ENCODE peak calls at places on chromosomes 4 and X, in seven cellular contexts. A is endothelial cell of umbilical vein, N is epithelial cell of esophagus, V is A549, Y is choroid plexus epithelial cell, R is right lobe of liver, S is tibial artery. J is an unnamed sample.

GRCh38 chr4:8311096-8312068 is 41.8 kb downstream of the HTRA3 start:
- DNase-seq in A (no peak), N (no peak), V (no peak), Y (no peak), R (peak; percentile 24), S (peak; percentile 54), J (no peak)

GRCh38 chrX:72245461-72246089 is 6.7 kb upstream of the ERCC6L start:
- DNase-seq in A (peak; percentile 48), N (peak; percentile 55), V (peak; percentile 74), Y (peak; percentile 69), R (no peak), S (no peak), J (no peak)

GRCh38 chrX:119654112-119654531 is 38.8 kb downstream of the SEPTIN6 start:
- DNase-seq in A (no peak), N (peak; percentile 10), V (no peak), Y (peak; percentile 89), R (no peak), S (no peak), J (peak; percentile 86)

GRCh38 chrX:8897259-8897658 is 96.1 kb upstream of the FAM9A start:
- DNase-seq in A (no peak), N (peak; percentile 10), V (no peak), Y (no peak), R (no peak), S (no peak), J (no peak)

GRCh38 chr4:154010377-154010776 is 221.5 kb upstream of the SFRP2 start:
- DNase-seq in A (no peak), N (no peak), V (no peak), Y (no peak), R (no peak), S (no peak), J (peak; percentile 66)

GRCh38 chrX:39840141-39841126 is 257.3 kb downstream of the BCOR start:
- DNase-seq in A (no peak), N (no peak), V (no peak), Y (no peak), R (no peak), S (peak; percentile 87), J (no peak)

GRCh38 chr4:152640058-152640921 is 39.5 kb downstream of the TMEM154 start:
- DNase-seq in A (peak; percentile 30), N (peak; percentile 24), V (peak; percentile 25), Y (peak; percentile 47), R (no peak), S (no peak), J (no peak)

GRCh38 chrX:40171513-40172168 is 73.9 kb upstream of the BCOR start:
- DNase-seq in A (peak; percentile 25), N (peak; percentile 27), V (no peak), Y (peak; percentile 44), R (peak; percentile 58), S (no peak), J (no peak)

GRCh38 chr4:8861576-8862279 is 9.9 kb downstream of the HMX1 start:
- DNase-seq in A (no peak), N (no peak), V (no peak), Y (no peak), R (no peak), S (no peak), J (no peak)

GRCh38 chr4:73608677-73609594 is 11.3 kb downstream of the RASSF6 start:
- DNase-seq in A (peak; percentile 55), N (peak; percentile 69), V (no peak), Y (peak; percentile 72), R (no peak), S (no peak), J (peak; percentile 61)

GRCh38 chrX:120791013-120791643 is 84.5 kb downstream of the CT47B1 start:
- DNase-seq in A (peak; percentile 70), N (peak; percentile 47), V (no peak), Y (peak; percentile 64), R (no peak), S (peak; percentile 74), J (peak; percentile 67)

GRCh38 chr4:82524570-82525152 is 37.1 kb downstream of the TMEM150C start:
- DNase-seq in A (no peak), N (peak; percentile 53), V (no peak), Y (no peak), R (no peak), S (no peak), J (no peak)

GRCh38 chr4:10691651-10692050 is 7.1 kb upstream of the CLNK start:
- DNase-seq in A (no peak), N (no peak), V (no peak), Y (no peak), R (no peak), S (no peak), J (no peak)

GRCh38 chrX:111445485-111445884 is 33.5 kb upstream of the DCX start:
- DNase-seq in A (peak; percentile 1), N (peak; percentile 45), V (peak; percentile 5), Y (peak; percentile 55), R (no peak), S (no peak), J (no peak)

GRCh38 chr4:10879411-10880110 is 195.0 kb upstream of the CLNK start:
- DNase-seq in A (no peak), N (peak; percentile 63), V (no peak), Y (peak; percentile 9), R (no peak), S (no peak), J (peak; percentile 20)

GRCh38 chrX:1576201-1577101 is 15.0 kb upstream of the AKAP17A start:
- DNase-seq in A (no peak), N (no peak), V (no peak), Y (no peak), R (no peak), S (no peak), J (no peak)

GRCh38 chr4:146095091-146095690 is 80.3 kb upstream of the LSM6 start:
- DNase-seq in A (peak; percentile 61), N (peak; percentile 78), V (peak; percentile 2), Y (peak; percentile 81), R (no peak), S (no peak), J (peak; percentile 14)

GRCh38 chr4:148447672-148448071 is 5.5 kb upstream of the NR3C2 start:
- DNase-seq in A (peak; percentile 39), N (peak; percentile 9), V (no peak), Y (no peak), R (no peak), S (no peak), J (no peak)

GRCh38 chr4:177879851-177880250 is 437.6 kb upstream of the AGA start:
- DNase-seq in A (no peak), N (peak; percentile 2), V (peak; percentile 1), Y (no peak), R (no peak), S (no peak), J (no peak)

GRCh38 chrX:119753639-119754257 is 4.6 kb upstream of the SOWAHD start:
- DNase-seq in A (peak; percentile 56), N (peak; percentile 45), V (no peak), Y (peak; percentile 61), R (no peak), S (no peak), J (no peak)

GRCh38 chrX:4682637-4683036 is 969.2 kb upstream of the PRKX start:
- DNase-seq in A (no peak), N (no peak), V (no peak), Y (no peak), R (no peak), S (no peak), J (no peak)

GRCh38 chr4:182749768-182750167 is 167.4 kb downstream of the DCTD start:
- DNase-seq in A (peak; percentile 43), N (no peak), V (no peak), Y (no peak), R (no peak), S (no peak), J (no peak)

GRCh38 chr4:95304898-95305297 is 243.9 kb downstream of the UNC5C start:
- DNase-seq in A (no peak), N (peak; percentile 56), V (no peak), Y (peak; percentile 83), R (no peak), S (no peak), J (peak; percentile 8)

GRCh38 chr4:5678977-5679376 is 29.4 kb downstream of the EVC2 start:
- DNase-seq in A (no peak), N (peak; percentile 92), V (no peak), Y (no peak), R (no peak), S (no peak), J (no peak)

GRCh38 chr4:125004676-125005075 is 292.1 kb upstream of the ANKRD50 start:
- DNase-seq in A (no peak), N (no peak), V (no peak), Y (no peak), R (no peak), S (no peak), J (no peak)

GRCh38 chrX:140500427-140500826 is 4.4 kb downstream of the SOX3 start:
- DNase-seq in A (no peak), N (no peak), V (no peak), Y (no peak), R (no peak), S (no peak), J (no peak)
- H3K4me3 ChIP-seq in A (no peak overlapping the region), N (no peak overlapping the region), V (no peak overlapping the region), Y (no peak overlapping the region), R (no peak overlapping the region), S (no peak overlapping the region), J (no peak overlapping the region)

GRCh38 chrX:151476597-151476996 is 79.6 kb downstream of the VMA21 start:
- DNase-seq in A (no peak), N (no peak), V (no peak), Y (no peak), R (no peak), S (no peak), J (no peak)

DNA sequence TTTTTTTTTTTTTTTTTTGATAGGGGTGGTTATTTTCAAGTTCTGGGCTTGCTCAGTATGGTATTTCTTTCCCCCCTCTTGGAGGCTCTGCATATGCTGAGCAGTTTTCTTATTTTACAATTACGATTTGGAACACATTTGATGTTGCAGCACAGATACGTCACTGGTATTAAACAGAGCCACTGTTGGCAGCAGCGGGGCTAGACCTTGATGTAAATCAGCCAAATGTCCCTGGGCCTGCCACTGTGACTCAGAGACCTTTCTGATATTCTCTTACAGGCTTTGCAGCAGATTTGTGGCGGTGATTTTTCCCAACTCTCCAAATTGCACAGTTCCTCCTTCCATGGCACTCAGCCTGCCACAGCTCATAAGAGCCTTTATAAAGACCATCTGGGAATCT is 81.0 kb downstream of the VMA21 start:
- DNase-seq in A (no peak), N (no peak), V (no peak), Y (no peak), R (no peak), S (no peak), J (no peak)
- H3K4me3 ChIP-seq in A (no peak overlapping the region), N (no peak overlapping the region), V (no peak overlapping the region), Y (no peak overlapping the region), R (no peak overlapping the region), S (no peak overlapping the region), J (no peak overlapping the region)

DNA sequence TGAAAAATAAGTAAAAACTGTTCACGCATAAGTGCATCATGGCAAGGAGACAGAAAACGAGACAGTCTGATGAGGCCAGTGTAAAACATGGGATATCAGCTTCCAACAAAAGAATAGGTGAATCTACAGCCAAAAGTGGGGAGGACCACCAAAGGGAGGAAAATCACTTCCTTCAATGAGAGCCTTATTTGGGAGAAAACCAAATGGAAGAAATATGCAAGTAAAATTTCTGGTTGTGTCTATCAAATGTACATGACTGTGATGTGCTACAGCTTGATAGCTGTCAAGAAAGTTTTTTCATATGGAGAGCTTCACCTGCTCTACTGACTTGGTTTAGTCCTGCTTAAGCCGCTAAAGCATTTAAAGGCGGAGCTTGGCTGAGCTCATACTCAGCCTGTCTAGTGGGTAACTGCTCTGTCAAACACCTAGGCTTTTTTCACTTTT is 66.2 kb downstream of the MAGEA1 start:
- DNase-seq in A (peak; percentile 0), N (peak; percentile 43), V (no peak), Y (peak; percentile 20), R (no peak), S (no peak), J (no peak)
- H3K4me3 ChIP-seq in A (no peak overlapping the region), N (no peak overlapping the region), V (no peak overlapping the region), Y (no peak overlapping the region), R (no peak overlapping the region), S (no peak overlapping the region), J (no peak overlapping the region)

GRCh38 chrX:53616921-53617320 is 69.6 kb downstream of the HUWE1 start:
- DNase-seq in A (no peak), N (no peak), V (no peak), Y (peak; percentile 14), R (no peak), S (no peak), J (no peak)
- H3K4me3 ChIP-seq in A (no peak overlapping the region), N (no peak overlapping the region), V (no peak overlapping the region), Y (no peak overlapping the region), R (no peak overlapping the region), S (no peak overlapping the region), J (no peak overlapping the region)